ENCODE peak calls at places on chromosome 1, in eight cellular contexts. One of them, this sample, is unnamed.

GRCh38 chr1:7047866-7048265 is 262.6 kb downstream of the CAMTA1 start:
- DNase-seq in heart left ventricle: no peak
- DNase-seq in upper lobe of right lung: no peak
- DNase-seq in GM10248: no peak
- DNase-seq in AG04450: no peak
- DNase-seq in HFFc6: no peak
- DNase-seq in endothelial cell: no peak
- DNase-seq in left ventricle myocardium inferior: no peak
- DNase-seq in this sample: no peak

GRCh38 chr1:232707142-232707541 is 77.2 kb upstream of the SIPA1L2 start:
- DNase-seq in endothelial cell: no peak
- DNase-seq in heart left ventricle: no peak
- DNase-seq in left ventricle myocardium inferior: no peak
- DNase-seq in GM10248: no peak
- DNase-seq in AG04450: no peak
- DNase-seq in HFFc6: no peak
- DNase-seq in upper lobe of right lung: no peak
- DNase-seq in this sample: no peak

GRCh38 chr1:12561121-12561520 is 56.9 kb downstream of the DHRS3 start:
- DNase-seq in left ventricle myocardium inferior: no peak
- DNase-seq in HFFc6: no peak
- DNase-seq in AG04450: no peak
- DNase-seq in upper lobe of right lung: no peak
- DNase-seq in heart left ventricle: no peak
- DNase-seq in endothelial cell: no peak
- DNase-seq in GM10248: no peak
- DNase-seq in this sample: no peak

GRCh38 chr1:64536217-64536835 is 66.4 kb downstream of the CACHD1 start:
- DNase-seq in heart left ventricle: no peak
- DNase-seq in HFFc6: no peak
- DNase-seq in upper lobe of right lung: no peak
- DNase-seq in endothelial cell: no peak
- DNase-seq in GM10248: no peak
- DNase-seq in left ventricle myocardium inferior: no peak
- DNase-seq in AG04450: no peak
- DNase-seq in this sample: no peak

GRCh38 chr1:6275826-6276764 is 15.2 kb upstream of the GPR153 start:
- DNase-seq in AG04450: peak; percentile 66
- DNase-seq in GM10248: no peak
- DNase-seq in left ventricle myocardium inferior: peak; percentile 72
- DNase-seq in upper lobe of right lung: no peak
- DNase-seq in endothelial cell: no peak
- DNase-seq in HFFc6: peak; percentile 71
- DNase-seq in heart left ventricle: peak; percentile 78
- DNase-seq in this sample: no peak

GRCh38 chr1:165287781-165288180 is 68.7 kb downstream of the LMX1A start:
- DNase-seq in GM10248: no peak
- DNase-seq in heart left ventricle: no peak
- DNase-seq in endothelial cell: no peak
- DNase-seq in AG04450: no peak
- DNase-seq in HFFc6: no peak
- DNase-seq in left ventricle myocardium inferior: no peak
- DNase-seq in upper lobe of right lung: no peak
- DNase-seq in this sample: no peak

GRCh38 chr1:228867093-228867950 is 132.0 kb downstream of the RHOU start:
- DNase-seq in endothelial cell: no peak
- DNase-seq in AG04450: no peak
- DNase-seq in heart left ventricle: no peak
- DNase-seq in GM10248: no peak
- DNase-seq in HFFc6: no peak
- DNase-seq in left ventricle myocardium inferior: no peak
- DNase-seq in upper lobe of right lung: no peak
- DNase-seq in this sample: no peak

GRCh38 chr1:45677751-45678245 is 8.5 kb downstream of the GPBP1L1 start:
- DNase-seq in heart left ventricle: no peak
- DNase-seq in left ventricle myocardium inferior: no peak
- DNase-seq in endothelial cell: no peak
- DNase-seq in HFFc6: no peak
- DNase-seq in AG04450: no peak
- DNase-seq in GM10248: no peak
- DNase-seq in upper lobe of right lung: no peak
- DNase-seq in this sample: no peak

GRCh38 chr1:156146006-156146748 is 7.2 kb upstream of the SEMA4A start:
- DNase-seq in GM10248: peak; percentile 81
- DNase-seq in endothelial cell: no peak
- DNase-seq in AG04450: peak; percentile 86
- DNase-seq in heart left ventricle: peak; percentile 77
- DNase-seq in left ventricle myocardium inferior: peak; percentile 71
- DNase-seq in HFFc6: peak; percentile 97
- DNase-seq in upper lobe of right lung: peak; percentile 83
- DNase-seq in this sample: peak; percentile 87

GRCh38 chr1:36411674-36412648 is 14.3 kb upstream of the LSM10 start:
- DNase-seq in endothelial cell: no peak
- DNase-seq in upper lobe of right lung: no peak
- DNase-seq in HFFc6: no peak
- DNase-seq in GM10248: no peak
- DNase-seq in heart left ventricle: no peak
- DNase-seq in AG04450: no peak
- DNase-seq in left ventricle myocardium inferior: no peak
- DNase-seq in this sample: no peak

GRCh38 chr1:51750729-51751128 is 127.8 kb downstream of the NRDC start:
- DNase-seq in AG04450: no peak
- DNase-seq in heart left ventricle: no peak
- DNase-seq in endothelial cell: no peak
- DNase-seq in GM10248: no peak
- DNase-seq in upper lobe of right lung: no peak
- DNase-seq in HFFc6: peak; percentile 35
- DNase-seq in left ventricle myocardium inferior: no peak
- DNase-seq in this sample: no peak

GRCh38 chr1:166379447-166379846 is 212.6 kb upstream of the FAM78B start:
- DNase-seq in HFFc6: no peak
- DNase-seq in upper lobe of right lung: no peak
- DNase-seq in GM10248: no peak
- DNase-seq in endothelial cell: no peak
- DNase-seq in AG04450: no peak
- DNase-seq in left ventricle myocardium inferior: peak; percentile 34
- DNase-seq in heart left ventricle: peak; percentile 66
- DNase-seq in this sample: no peak

GRCh38 chr1:220347654-220348175 is 75.5 kb upstream of the RAB3GAP2 start:
- DNase-seq in left ventricle myocardium inferior: no peak
- DNase-seq in AG04450: no peak
- DNase-seq in endothelial cell: no peak
- DNase-seq in GM10248: no peak
- DNase-seq in heart left ventricle: no peak
- DNase-seq in HFFc6: no peak
- DNase-seq in upper lobe of right lung: no peak
- DNase-seq in this sample: no peak

GRCh38 chr1:67208217-67208616 is 42.0 kb downstream of the IL23R start:
- DNase-seq in heart left ventricle: no peak
- DNase-seq in AG04450: no peak
- DNase-seq in GM10248: no peak
- DNase-seq in endothelial cell: no peak
- DNase-seq in HFFc6: no peak
- DNase-seq in upper lobe of right lung: no peak
- DNase-seq in left ventricle myocardium inferior: no peak
- DNase-seq in this sample: no peak

GRCh38 chr1:244104309-244105060 is 53.4 kb downstream of the ZBTB18 start:
- DNase-seq in AG04450: peak; percentile 74
- DNase-seq in heart left ventricle: no peak
- DNase-seq in upper lobe of right lung: no peak
- DNase-seq in GM10248: no peak
- DNase-seq in left ventricle myocardium inferior: no peak
- DNase-seq in HFFc6: peak; percentile 95
- DNase-seq in endothelial cell: no peak
- DNase-seq in this sample: peak; percentile 88

GRCh38 chr1:41504126-41505035 is 19.9 kb upstream of the EDN2 start:
- DNase-seq in upper lobe of right lung: no peak
- DNase-seq in endothelial cell: no peak
- DNase-seq in heart left ventricle: no peak
- DNase-seq in left ventricle myocardium inferior: no peak
- DNase-seq in GM10248: no peak
- DNase-seq in HFFc6: peak; percentile 47
- DNase-seq in AG04450: no peak
- DNase-seq in this sample: no peak

GRCh38 chr1:7366955-7367665 is 404.0 kb upstream of the VAMP3 start:
- DNase-seq in endothelial cell: no peak
- DNase-seq in upper lobe of right lung: no peak
- DNase-seq in GM10248: no peak
- DNase-seq in HFFc6: no peak
- DNase-seq in AG04450: no peak
- DNase-seq in left ventricle myocardium inferior: peak; percentile 47
- DNase-seq in heart left ventricle: no peak
- DNase-seq in this sample: no peak

GRCh38 chr1:188070848-188071247 is 1242.1 kb downstream of the PLA2G4A start:
- DNase-seq in HFFc6: no peak
- DNase-seq in endothelial cell: no peak
- DNase-seq in upper lobe of right lung: no peak
- DNase-seq in GM10248: no peak
- DNase-seq in AG04450: no peak
- DNase-seq in heart left ventricle: no peak
- DNase-seq in left ventricle myocardium inferior: no peak
- DNase-seq in this sample: no peak
- TF ChIP-seq CTCF in HFFc6: peak; percentile 11
- TF ChIP-seq CTCF in endothelial cell: no peak
- TF ChIP-seq CTCF in upper lobe of right lung: no peak
- TF ChIP-seq CTCF in GM10248: no peak
- TF ChIP-seq CTCF in AG04450: no peak
- TF ChIP-seq CTCF in heart left ventricle: no peak
- TF ChIP-seq CTCF in left ventricle myocardium inferior: no peak
- TF ChIP-seq CTCF in this sample: no peak

DNA sequence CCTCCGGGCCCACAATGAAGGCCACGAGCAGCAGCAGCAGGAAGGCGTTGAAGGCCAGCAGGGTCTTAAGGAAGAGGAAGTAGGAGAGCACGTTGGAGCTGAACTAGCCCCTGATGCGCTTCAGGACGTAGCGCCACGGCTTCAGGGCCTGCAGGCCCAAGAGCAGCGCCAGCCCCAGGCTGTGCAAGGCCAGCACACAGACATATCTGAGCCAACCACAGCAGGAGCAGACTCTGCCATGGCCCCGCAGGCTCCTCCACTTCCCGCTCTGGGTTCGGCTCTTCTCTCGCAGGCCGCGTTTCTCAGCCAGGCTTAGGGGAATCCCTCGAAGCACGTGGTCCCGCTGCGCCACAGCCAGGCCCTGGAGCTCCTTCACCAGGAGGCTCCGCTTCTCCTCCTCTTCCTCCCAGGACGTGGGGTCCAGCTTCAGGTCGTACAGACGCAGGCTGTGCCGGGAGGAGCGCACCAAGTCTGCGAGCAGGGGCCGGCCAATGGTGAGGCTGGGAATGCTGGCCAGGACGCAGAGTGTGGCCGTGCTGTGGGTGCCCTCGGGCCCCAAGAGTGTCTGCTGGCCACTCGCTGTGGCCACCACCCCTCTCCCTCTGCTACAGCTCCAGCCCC is 41.7 kb downstream of the ZNF691 start:
- DNase-seq in HFFc6: no peak
- DNase-seq in GM10248: no peak
- DNase-seq in upper lobe of right lung: no peak
- DNase-seq in AG04450: no peak
- DNase-seq in heart left ventricle: no peak
- DNase-seq in endothelial cell: no peak
- DNase-seq in left ventricle myocardium inferior: no peak
- DNase-seq in this sample: no peak
- TF ChIP-seq CTCF in HFFc6: no peak
- TF ChIP-seq CTCF in GM10248: no peak
- TF ChIP-seq CTCF in upper lobe of right lung: no peak
- TF ChIP-seq CTCF in AG04450: no peak
- TF ChIP-seq CTCF in heart left ventricle: no peak
- TF ChIP-seq CTCF in endothelial cell: no peak
- TF ChIP-seq CTCF in left ventricle myocardium inferior: no peak
- TF ChIP-seq CTCF in this sample: no peak

DNA sequence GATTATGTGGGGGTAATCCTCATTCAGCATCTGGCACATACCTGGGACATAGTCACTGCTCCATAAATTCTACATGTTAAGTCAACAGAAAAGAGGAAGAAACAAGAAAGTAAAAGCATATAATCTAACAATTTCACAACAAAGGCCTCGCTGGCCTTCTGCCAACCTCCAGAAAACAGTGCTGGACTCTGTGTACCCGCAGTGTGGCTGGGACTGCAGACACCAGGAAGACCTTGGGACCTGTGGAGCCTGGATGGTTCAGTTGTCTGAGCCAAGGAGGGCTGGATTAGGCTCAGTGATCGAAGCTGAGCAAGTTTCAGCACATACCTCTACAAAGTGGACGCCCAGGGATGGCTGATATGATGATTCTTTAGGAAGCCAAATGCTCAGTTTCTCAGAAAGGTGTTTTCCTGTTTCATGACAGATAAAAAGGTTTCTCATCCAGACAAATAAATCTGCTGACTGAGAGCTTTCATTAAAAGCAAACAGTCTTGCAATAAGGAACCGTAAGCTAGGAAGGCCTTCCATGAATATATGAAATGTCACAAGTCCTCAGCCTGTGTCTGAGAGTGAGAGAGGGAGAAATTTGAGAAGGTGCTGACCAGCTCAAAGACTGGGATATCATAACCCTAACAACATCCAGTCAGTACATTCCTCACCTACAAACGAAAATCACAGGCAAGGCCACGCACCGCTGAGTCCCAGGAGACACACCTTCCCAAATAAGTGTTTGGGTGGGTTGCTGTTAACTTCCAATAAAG is 48.4 kb downstream of the CAPZB start:
- DNase-seq in endothelial cell: no peak
- DNase-seq in HFFc6: no peak
- DNase-seq in left ventricle myocardium inferior: peak; percentile 79
- DNase-seq in upper lobe of right lung: peak; percentile 72
- DNase-seq in GM10248: no peak
- DNase-seq in AG04450: no peak
- DNase-seq in heart left ventricle: no peak
- DNase-seq in this sample: no peak
- TF ChIP-seq CTCF in endothelial cell: no peak
- TF ChIP-seq CTCF in HFFc6: no peak
- TF ChIP-seq CTCF in left ventricle myocardium inferior: no peak
- TF ChIP-seq CTCF in upper lobe of right lung: no peak
- TF ChIP-seq CTCF in GM10248: no peak
- TF ChIP-seq CTCF in AG04450: no peak
- TF ChIP-seq CTCF in heart left ventricle: no peak
- TF ChIP-seq CTCF in this sample: no peak

GRCh38 chr1:182301026-182301436 is 90.6 kb downstream of the GLUL start:
- DNase-seq in heart left ventricle: no peak
- DNase-seq in AG04450: no peak
- DNase-seq in left ventricle myocardium inferior: no peak
- DNase-seq in upper lobe of right lung: no peak
- DNase-seq in HFFc6: no peak
- DNase-seq in endothelial cell: no peak
- DNase-seq in GM10248: no peak
- DNase-seq in this sample: no peak

GRCh38 chr1:182295697-182296096 is 95.9 kb downstream of the GLUL start:
- DNase-seq in endothelial cell: no peak
- DNase-seq in upper lobe of right lung: no peak
- DNase-seq in GM10248: no peak
- DNase-seq in left ventricle myocardium inferior: no peak
- DNase-seq in heart left ventricle: no peak
- DNase-seq in HFFc6: no peak
- DNase-seq in AG04450: no peak
- DNase-seq in this sample: no peak

GRCh38 chr1:182293119-182293589 is 98.4 kb downstream of the GLUL start:
- DNase-seq in HFFc6: no peak
- DNase-seq in heart left ventricle: no peak
- DNase-seq in AG04450: no peak
- DNase-seq in upper lobe of right lung: no peak
- DNase-seq in GM10248: no peak
- DNase-seq in left ventricle myocardium inferior: no peak
- DNase-seq in endothelial cell: no peak
- DNase-seq in this sample: no peak

GRCh38 chr1:182299728-182300581 is 91.6 kb downstream of the GLUL start:
- DNase-seq in left ventricle myocardium inferior: peak; percentile 67
- DNase-seq in AG04450: no peak
- DNase-seq in endothelial cell: peak; percentile 9
- DNase-seq in upper lobe of right lung: peak; percentile 66
- DNase-seq in heart left ventricle: peak; percentile 48
- DNase-seq in GM10248: no peak
- DNase-seq in HFFc6: no peak
- DNase-seq in this sample: no peak

GRCh38 chr1:182297312-182297711 is 94.3 kb downstream of the GLUL start:
- DNase-seq in upper lobe of right lung: no peak
- DNase-seq in left ventricle myocardium inferior: no peak
- DNase-seq in endothelial cell: no peak
- DNase-seq in AG04450: no peak
- DNase-seq in HFFc6: no peak
- DNase-seq in GM10248: no peak
- DNase-seq in heart left ventricle: no peak
- DNase-seq in this sample: no peak
- TF ChIP-seq CTCF in upper lobe of right lung: no peak
- TF ChIP-seq CTCF in left ventricle myocardium inferior: no peak
- TF ChIP-seq CTCF in endothelial cell: no peak
- TF ChIP-seq CTCF in AG04450: no peak
- TF ChIP-seq CTCF in HFFc6: no peak
- TF ChIP-seq CTCF in GM10248: no peak
- TF ChIP-seq CTCF in heart left ventricle: no peak
- TF ChIP-seq CTCF in this sample: no peak